ENCODE peak calls at places on chromosomes 5 and 9, in seven cellular contexts. I is HepG2, X is SK-N-SH, Y is H1, O is GM12892, Z is GM12878, C is K562. W is an unnamed sample.

GRCh38 chr5:370959-371810 is 49.7 kb downstream of the AHRR start:
- DNase-seq in I (no peak), X (no peak), Y (peak; percentile 42), O (no peak), Z (no peak), C (no peak), W (no peak)

GRCh38 chr5:131221888-131222287 is 42.0 kb upstream of the CDC42SE2 start:
- DNase-seq in I (no peak), X (no peak), Y (no peak), O (no peak), Z (no peak), C (no peak), W (no peak)

GRCh38 chr5:1315709-1316587 is 21.1 kb upstream of the TERT start:
- DNase-seq in I (peak; percentile 80), X (no peak), Y (no peak), O (peak; percentile 77), Z (peak; percentile 69), C (peak; percentile 57), W (peak; percentile 72)

GRCh38 chr9:109967651-109968331 is 187.8 kb downstream of the PALM2AKAP2 start:
- DNase-seq in I (no peak), X (no peak), Y (no peak), O (no peak), Z (peak; percentile 96), C (no peak), W (no peak)

GRCh38 chr9:14585730-14586473 is 107.3 kb downstream of the ZDHHC21 start:
- DNase-seq in I (no peak), X (no peak), Y (no peak), O (peak; percentile 38), Z (peak; percentile 81), C (no peak), W (peak; percentile 41)

GRCh38 chr9:6715755-6716643 is 41.8 kb upstream of the KDM4C start:
- DNase-seq in I (peak; percentile 79), X (peak; percentile 82), Y (no peak), O (peak; percentile 71), Z (peak; percentile 76), C (no peak), W (no peak)

GRCh38 chr5:173848986-173849596 is 39.1 kb upstream of the CPEB4 start:
- DNase-seq in I (no peak), X (no peak), Y (no peak), O (no peak), Z (no peak), C (no peak), W (no peak)

GRCh38 chr5:142356318-142356715 is 31.5 kb upstream of the SPRY4 start:
- DNase-seq in I (no peak), X (no peak), Y (no peak), O (no peak), Z (no peak), C (no peak), W (no peak)

GRCh38 chr9:126699401-126699851 is 85.7 kb downstream of the LMX1B start:
- DNase-seq in I (no peak), X (peak; percentile 20), Y (no peak), O (no peak), Z (no peak), C (no peak), W (peak; percentile 10)

DNA sequence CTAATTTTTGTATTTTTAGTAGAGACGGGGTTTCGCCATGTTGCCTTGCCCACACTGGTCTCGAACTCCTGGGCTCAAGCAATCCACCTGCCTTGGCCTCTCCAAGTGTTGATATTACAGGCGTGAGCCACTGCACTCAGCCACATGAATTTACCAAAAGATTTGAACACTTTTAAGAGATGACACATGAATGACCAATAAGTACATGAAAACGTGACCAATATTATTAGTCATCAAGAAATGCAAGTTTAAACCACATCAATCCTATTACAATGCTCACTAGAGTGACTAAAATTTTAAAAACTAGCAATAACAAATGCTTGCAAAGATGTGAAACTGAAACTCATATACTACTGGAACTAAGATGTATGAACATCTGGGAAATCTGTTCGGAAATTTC is 54.3 kb downstream of the NR6A1 start:
- DNase-seq in I (no peak), X (no peak), Y (no peak), O (no peak), Z (no peak), C (no peak), W (no peak)
- TF ChIP-seq TAF1 in I (no peak), X (no peak), Y (no peak), O (no peak), Z (no peak), C (no peak), W (no peak)

GRCh38 chr9:87601175-87601574 is 103.5 kb downstream of the DAPK1 start:
- DNase-seq in I (peak; percentile 14), X (no peak), Y (no peak), O (no peak), Z (no peak), C (no peak), W (no peak)
- TF ChIP-seq TAF1 in I (no peak), X (no peak), Y (no peak), O (no peak), Z (no peak), C (no peak), W (no peak)

DNA sequence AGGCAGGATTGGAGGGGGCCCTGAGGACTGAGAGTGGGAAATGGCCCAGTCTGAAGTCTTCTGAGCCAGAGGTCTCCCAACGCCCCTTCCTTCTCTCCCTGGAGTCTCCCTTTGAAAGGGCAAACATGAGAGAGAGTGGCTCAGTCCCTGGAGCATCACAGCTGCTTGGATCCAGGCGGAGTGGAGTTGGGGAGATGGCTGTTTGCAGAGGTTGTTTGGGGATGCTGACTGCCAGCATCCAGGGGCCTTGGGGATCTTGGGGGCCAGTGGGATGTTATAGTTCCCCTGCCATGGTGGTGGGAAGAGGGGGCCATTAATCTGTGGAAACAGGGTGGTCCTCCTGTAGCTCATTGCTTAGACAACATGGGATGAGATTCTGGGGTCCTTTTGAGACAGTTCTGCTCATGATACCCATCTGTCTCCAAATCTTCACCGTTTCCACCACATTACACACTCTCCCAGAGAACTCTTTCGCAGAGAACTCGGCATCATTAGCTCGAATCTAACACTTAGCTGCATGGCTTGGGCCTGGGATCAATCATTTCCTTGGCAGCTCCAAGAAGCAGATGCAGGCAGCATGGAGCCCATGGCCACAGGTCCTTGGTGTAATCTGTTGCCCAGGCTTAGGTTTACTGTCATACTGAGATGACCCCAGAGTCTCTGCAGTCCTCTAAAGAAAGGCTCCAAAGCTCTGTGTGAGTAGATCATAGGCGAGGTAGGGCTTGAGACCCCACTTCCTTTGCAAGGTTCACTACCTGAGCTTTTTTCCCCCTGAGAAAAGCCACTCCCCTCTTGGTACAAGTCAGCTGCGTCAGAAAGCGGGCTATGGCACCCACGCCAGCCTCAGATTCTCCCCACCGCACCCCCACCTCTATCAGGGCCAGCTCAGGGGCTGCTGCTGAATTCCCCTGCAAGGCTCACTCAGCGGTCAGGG is 54.4 kb upstream of the SH3PXD2B start:
- DNase-seq in I (no peak), X (no peak), Y (peak; percentile 49), O (no peak), Z (no peak), C (no peak), W (no peak)
- TF ChIP-seq TAF1 in I (no peak), X (no peak), Y (no peak), O (no peak), Z (no peak), C (no peak), W (no peak)

GRCh38 chr5:93382188-93382587 is 198.8 kb downstream of the NR2F1-AS1 start:
- DNase-seq in I (no peak), X (no peak), Y (no peak), O (no peak), Z (no peak), C (no peak), W (no peak)

GRCh38 chr5:93384977-93385376 is 196.0 kb downstream of the NR2F1-AS1 start:
- DNase-seq in I (no peak), X (peak; percentile 23), Y (no peak), O (no peak), Z (no peak), C (no peak), W (no peak)

GRCh38 chr5:93381057-93381456 is 200.0 kb downstream of the NR2F1-AS1 start:
- DNase-seq in I (no peak), X (no peak), Y (no peak), O (no peak), Z (no peak), C (no peak), W (no peak)

GRCh38 chr5:93385665-93386064 is 195.4 kb downstream of the NR2F1-AS1 start:
- DNase-seq in I (no peak), X (no peak), Y (no peak), O (no peak), Z (no peak), C (no peak), W (no peak)
- TF ChIP-seq TAF1 in I (no peak), X (no peak), Y (no peak), O (no peak), Z (no peak), C (no peak), W (no peak)

DNA sequence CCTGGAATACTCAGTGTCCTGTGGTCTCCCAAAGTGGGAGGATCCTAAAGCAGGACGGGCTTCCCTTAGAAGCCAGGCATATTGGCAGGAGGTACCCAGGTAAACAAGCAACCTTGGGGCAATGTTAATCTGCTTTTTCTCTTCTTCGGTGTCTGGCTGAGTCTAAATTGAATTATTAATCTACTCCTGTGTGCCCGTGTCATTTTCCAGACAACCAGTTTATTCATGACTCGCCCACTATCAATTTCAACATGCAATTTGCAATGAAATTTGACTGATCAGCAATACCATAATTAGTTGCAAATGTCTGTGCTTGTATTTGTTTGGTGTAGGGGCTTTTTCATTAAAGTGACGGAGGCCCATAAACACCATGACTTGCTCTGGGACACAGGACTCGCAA is 32.9 kb upstream of the JADE2 start:
- DNase-seq in I (no peak), X (peak; percentile 64), Y (no peak), O (no peak), Z (no peak), C (no peak), W (no peak)
- TF ChIP-seq TAF1 in I (no peak), X (no peak), Y (no peak), O (no peak), Z (no peak), C (no peak), W (no peak)

DNA sequence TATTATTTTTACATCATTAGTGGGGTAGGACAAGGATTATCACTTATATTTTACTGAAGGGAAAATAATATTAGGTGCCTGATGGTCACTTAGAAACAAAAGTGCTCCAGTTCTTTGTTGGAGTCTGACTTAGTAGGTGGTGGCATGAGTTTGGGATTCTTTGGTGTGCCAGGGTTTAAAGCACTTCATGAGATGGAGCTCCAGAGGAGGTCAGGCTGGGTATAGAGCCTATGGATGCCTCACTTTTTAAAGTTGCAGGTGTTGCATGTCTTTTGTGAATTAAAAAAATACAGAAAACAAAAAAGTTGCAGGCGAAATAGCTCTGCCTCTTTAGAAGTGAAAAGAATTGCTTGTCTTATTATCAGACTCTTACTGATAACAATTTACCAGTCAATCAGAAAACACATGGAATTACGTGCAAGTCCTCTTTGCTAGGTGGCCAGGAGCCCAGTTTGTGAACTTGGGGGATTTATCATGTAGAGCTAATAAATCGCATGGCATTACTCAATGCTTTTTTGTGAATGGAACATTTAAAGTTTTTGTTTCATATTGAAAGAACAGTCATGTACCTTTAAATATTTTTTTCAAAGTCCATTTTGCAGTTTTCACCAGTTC is 1.6 kb downstream of the ITK start:
- DNase-seq in I (no peak), X (no peak), Y (no peak), O (no peak), Z (no peak), C (no peak), W (no peak)
- TF ChIP-seq TAF1 in I (no peak), X (no peak), Y (no peak), O (no peak), Z (no peak), C (no peak), W (no peak)

GRCh38 chr5:102581011-102581410 is 82.2 kb upstream of the SLCO6A1 start:
- DNase-seq in I (no peak), X (no peak), Y (no peak), O (no peak), Z (no peak), C (no peak), W (no peak)
- TF ChIP-seq TAF1 in I (no peak), X (no peak), Y (no peak), O (no peak), Z (no peak), C (no peak), W (no peak)